ENCODE peak calls at places on chromosomes 6 and 20, in four cellular contexts. D is HepG2, N is A549, O is K562. S is an unnamed sample.

GRCh38 chr20:59004763-59005522 is 2.1 kb downstream of the CTSZ start:
- DNase-seq in D (peak; percentile 71), N (no peak), O (no peak), S (no peak)

GRCh38 chr6:160202411-160202810 is 56.2 kb downstream of the SLC22A2 start:
- DNase-seq in D (no peak), N (no peak), O (no peak), S (no peak)

GRCh38 chr6:153031335-153031955 is 28.9 kb upstream of the MTRF1L start:
- DNase-seq in D (no peak), N (peak; percentile 55), O (no peak), S (no peak)

GRCh38 chr20:20712004-20712473 is 405 bp downstream of the RALGAPA2 start:
- DNase-seq in D (peak; percentile 37), N (no peak), O (no peak), S (no peak)

GRCh38 chr6:128124713-128125112 is 223.9 kb upstream of the THEMIS start:
- DNase-seq in D (peak; percentile 69), N (peak; percentile 18), O (no peak), S (no peak)

GRCh38 chr6:34610819-34611477 is 54.8 kb upstream of the SPDEF start:
- DNase-seq in D (peak; percentile 31), N (peak; percentile 69), O (peak; percentile 62), S (no peak)

GRCh38 chr6:24918641-24919403 is 16.9 kb downstream of the RIPOR2 start:
- DNase-seq in D (no peak), N (no peak), O (no peak), S (no peak)

GRCh38 chr20:4216142-4216735 is 200.9 kb upstream of the RNF24 start:
- DNase-seq in D (no peak), N (no peak), O (no peak), S (no peak)

GRCh38 chr6:168130683-168131371 is 51.8 kb upstream of the FRMD1 start:
- DNase-seq in D (no peak), N (no peak), O (no peak), S (no peak)

GRCh38 chr6:89716532-89716931 is 78.0 kb upstream of the LYRM2 start:
- DNase-seq in D (no peak), N (no peak), O (no peak), S (no peak)

GRCh38 chr20:57618091-57618765 is 2.0 kb downstream of the ZBP1 start:
- DNase-seq in D (no peak), N (peak; percentile 59), O (no peak), S (no peak)

GRCh38 chr6:158793432-158793831 is 25.7 kb downstream of the EZR start:
- DNase-seq in D (peak; percentile 66), N (peak; percentile 67), O (peak; percentile 81), S (no peak)

GRCh38 chr6:144007455-144007778 is 642 bp downstream of the PLAGL1 start:
- DNase-seq in D (no peak), N (no peak), O (no peak), S (no peak)

GRCh38 chr20:55978550-55978949 is 26.8 kb downstream of the CBLN4 start:
- DNase-seq in D (no peak), N (no peak), O (no peak), S (no peak)

GRCh38 chr6:163904161-163904560 is 489.6 kb downstream of the QKI start:
- DNase-seq in D (no peak), N (no peak), O (no peak), S (no peak)

GRCh38 chr6:14984454-14984853 is 261.4 kb upstream of the JARID2 start:
- DNase-seq in D (peak; percentile 36), N (peak; percentile 9), O (no peak), S (no peak)

GRCh38 chr6:48891308-48891707 is 571.7 kb downstream of the MMUT start:
- DNase-seq in D (no peak), N (no peak), O (no peak), S (no peak)

GRCh38 chr6:3328145-3328544 is 69.4 kb downstream of the PSMG4 start:
- DNase-seq in D (no peak), N (peak; percentile 38), O (no peak), S (no peak)

DNA sequence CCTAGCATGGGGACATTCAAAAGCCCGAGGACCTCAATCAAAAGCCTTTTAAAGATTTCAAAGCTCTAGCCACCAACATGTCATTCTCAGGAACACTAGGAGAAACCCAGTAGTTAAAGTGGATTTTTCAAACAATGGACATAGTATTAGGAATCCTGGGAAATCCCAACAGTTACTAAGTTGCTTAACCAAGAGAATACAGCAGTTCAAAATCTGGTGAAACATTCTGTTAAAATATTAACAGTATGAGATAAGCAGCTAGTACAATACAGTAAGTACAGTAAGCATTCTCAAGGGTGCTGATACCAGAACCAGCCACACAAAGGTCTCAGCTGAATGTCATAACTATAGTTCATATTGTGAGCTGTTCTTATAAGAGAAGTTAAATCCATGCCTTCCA is 68.6 kb downstream of the CDK19 start:
- DNase-seq in D (peak; percentile 93), N (peak; percentile 9), O (no peak), S (no peak)
- TF ChIP-seq HDAC2 in D (no peak), N (no peak), O (no peak), S (no peak)

GRCh38 chr6:133609404-133610270 is 279.3 kb upstream of the TCF21 start:
- DNase-seq in D (peak; percentile 88), N (peak; percentile 100), O (no peak), S (no peak)
- TF ChIP-seq HDAC2 in D (no peak), N (no peak), O (no peak), S (no peak)

GRCh38 chr20:23125159-23125558 is 39.0 kb upstream of the CD93 start:
- DNase-seq in D (no peak), N (no peak), O (no peak), S (no peak)
- TF ChIP-seq HDAC2 in D (no peak), N (no peak), O (no peak), S (no peak)

GRCh38 chr6:149963212-149963461 is 606 bp upstream of the ULBP1 start:
- DNase-seq in D (no peak), N (peak; percentile 71), O (peak; percentile 66), S (no peak)
- TF ChIP-seq HDAC2 in D (no peak), N (no peak), O (no peak), S (no peak)